ENCODE peak calls at places on chromosomes 5 and 9, in nine cellular contexts. E, Z, H, K, N, I, R, S and V are unnamed samples.

GRCh38 chr5:172940242-172941066 is 18.8 kb upstream of the RPL26L1 start:
- DNase-seq in E (peak), Z (no peak), H (no peak), K (no peak), N (no peak), I (no peak), R (no peak), S (no peak), V (no peak)

GRCh38 chr5:148952097-148952828 is 110.6 kb downstream of the SH3TC2 start:
- DNase-seq in E (no peak), Z (no peak), H (no peak), K (no peak), N (no peak), I (no peak), R (no peak), S (no peak), V (no peak)

GRCh38 chr9:131578778-131579504 is 33.6 kb downstream of the PRRT1B start:
- DNase-seq in E (no peak), Z (no peak), H (no peak), K (no peak), N (no peak), I (no peak), R (no peak), S (no peak), V (peak)

GRCh38 chr5:6784481-6784880 is 71.2 kb downstream of the TENT4A start:
- DNase-seq in E (no peak), Z (no peak), H (no peak), K (peak), N (no peak), I (no peak), R (no peak), S (no peak), V (no peak)

GRCh38 chr5:55344392-55344992 is 36.7 kb downstream of the MTREX start:
- DNase-seq in E (no peak), Z (peak), H (no peak), K (peak), N (peak), I (peak), R (peak), S (peak), V (no peak)

GRCh38 chr5:18745591-18745987 is 1111.3 kb downstream of the TAF11L14 start:
- DNase-seq in E (no peak), Z (no peak), H (no peak), K (no peak), N (no peak), I (peak), R (no peak), S (no peak), V (no peak)

GRCh38 chr5:17216176-17216973 is 1.1 kb upstream of the BASP1 start:
- DNase-seq in E (peak), Z (peak), H (no peak), K (peak), N (peak), I (peak), R (peak), S (peak), V (peak)

GRCh38 chr5:38755171-38755570 is 90.6 kb upstream of the OSMR start:
- DNase-seq in E (no peak), Z (no peak), H (no peak), K (no peak), N (no peak), I (peak), R (no peak), S (no peak), V (no peak)

GRCh38 chr5:98455660-98456059 is 317.8 kb upstream of the RGMB start:
- DNase-seq in E (no peak), Z (no peak), H (no peak), K (peak), N (no peak), I (peak), R (no peak), S (no peak), V (no peak)

GRCh38 chr9:127360829-127361228 is 36.1 kb upstream of the SLC2A8 start:
- DNase-seq in E (no peak), Z (no peak), H (no peak), K (peak), N (peak), I (peak), R (peak), S (peak), V (no peak)

GRCh38 chr5:759111-759741 is 25.3 kb downstream of the ZDHHC11B start:
- DNase-seq in E (peak), Z (no peak), H (peak), K (no peak), N (peak), I (peak), R (no peak), S (peak), V (no peak)

GRCh38 chr5:10307206-10308148 is at the start of gene CMBL:
- DNase-seq in E (peak), Z (peak), H (no peak), K (peak), N (peak), I (peak), R (peak), S (peak), V (peak)

GRCh38 chr9:136527721-136528710 is 17.8 kb downstream of the NOTCH1 start:
- DNase-seq in E (no peak), Z (peak), H (no peak), K (no peak), N (no peak), I (no peak), R (peak), S (peak), V (no peak)

GRCh38 chr5:59607126-59607807 is 286.3 kb downstream of the PDE4D start:
- DNase-seq in E (no peak), Z (no peak), H (no peak), K (no peak), N (no peak), I (no peak), R (no peak), S (no peak), V (no peak)

GRCh38 chr9:86122309-86122708 is 23.0 kb upstream of the GOLM1 start:
- DNase-seq in E (no peak), Z (no peak), H (no peak), K (no peak), N (peak), I (no peak), R (peak), S (peak), V (no peak)

GRCh38 chr9:18705763-18706372 is 231.9 kb downstream of the ADAMTSL1 start:
- DNase-seq in E (no peak), Z (no peak), H (no peak), K (no peak), N (no peak), I (no peak), R (no peak), S (no peak), V (no peak)

GRCh38 chr9:107039546-107039945 is 176.6 kb downstream of the ZNF462 start:
- DNase-seq in E (no peak), Z (no peak), H (no peak), K (peak), N (no peak), I (peak), R (no peak), S (no peak), V (no peak)

GRCh38 chr5:139385061-139385889 is 2.2 kb upstream of the SLC23A1 start:
- DNase-seq in E (no peak), Z (no peak), H (no peak), K (no peak), N (no peak), I (peak), R (no peak), S (peak), V (no peak)

GRCh38 chr5:149114403-149115312 is 26.6 kb upstream of the ABLIM3 start:
- DNase-seq in E (peak), Z (peak), H (no peak), K (peak), N (peak), I (peak), R (peak), S (peak), V (no peak)

GRCh38 chr9:70257991-70258691 is 637 bp upstream of the SMC5 start:
- DNase-seq in E (peak), Z (no peak), H (no peak), K (peak), N (peak), I (peak), R (peak), S (peak), V (peak)

GRCh38 chr5:33272288-33272687 is 168.5 kb upstream of the TARS1 start:
- DNase-seq in E (no peak), Z (no peak), H (no peak), K (peak), N (no peak), I (peak), R (no peak), S (no peak), V (no peak)

GRCh38 chr5:16238018-16238417 is 58.4 kb upstream of the MARCHF11 start:
- DNase-seq in E (no peak), Z (no peak), H (no peak), K (no peak), N (no peak), I (no peak), R (no peak), S (no peak), V (no peak)

GRCh38 chr5:120936652-120937051 is 472.6 kb downstream of the PRR16 start:
- DNase-seq in E (no peak), Z (no peak), H (no peak), K (no peak), N (no peak), I (no peak), R (no peak), S (no peak), V (no peak)

GRCh38 chr9:16154570-16155078 is 601.8 kb downstream of the CCDC171 start:
- DNase-seq in E (no peak), Z (peak), H (no peak), K (no peak), N (peak), I (no peak), R (peak), S (peak), V (peak)

GRCh38 chr5:111072949-111073682 is 1.6 kb downstream of the TSLP start:
- DNase-seq in E (peak), Z (peak), H (peak), K (peak), N (peak), I (peak), R (peak), S (no peak), V (no peak)

GRCh38 chr5:132800545-132800944 is 12.6 kb upstream of the SOWAHA start:
- DNase-seq in E (no peak), Z (no peak), H (no peak), K (no peak), N (no peak), I (no peak), R (no peak), S (no peak), V (no peak)

GRCh38 chr5:172754957-172755356 is 16.0 kb downstream of the DUSP1 start:
- DNase-seq in E (no peak), Z (no peak), H (no peak), K (no peak), N (no peak), I (no peak), R (no peak), S (no peak), V (no peak)

GRCh38 chr5:37840036-37840909 is at the start of gene GDNF:
- DNase-seq in E (no peak), Z (peak), H (no peak), K (peak), N (peak), I (peak), R (peak), S (no peak), V (peak)

GRCh38 chr5:167814828-167815227 is 476.6 kb upstream of the WWC1 start:
- DNase-seq in E (no peak), Z (no peak), H (no peak), K (peak), N (peak), I (peak), R (no peak), S (no peak), V (no peak)